ENCODE peak calls at places on chromosomes 1 and 21, in eight cellular contexts. K is astrocyte of the cerebellum, T is psoas muscle, S is sigmoid colon, N is cardiac fibroblast, L is fibroblast of lung, Z is adrenal gland, U is MM.1S. F is an unnamed sample.

GRCh38 chr1:205972491-205973168 is 29.4 kb upstream of the SLC26A9 start:
- DNase-seq in K (no peak), T (no peak), S (peak), N (no peak), L (no peak), Z (no peak), U (no peak), F (no peak)

GRCh38 chr1:103467100-103467499 is 58.4 kb upstream of the RNPC3 start:
- DNase-seq in K (no peak), T (no peak), S (no peak), N (no peak), L (no peak), Z (no peak), U (no peak), F (no peak)

GRCh38 chr1:5394111-5394510 is 598.1 kb downstream of the NPHP4 start:
- DNase-seq in K (no peak), T (no peak), S (no peak), N (no peak), L (no peak), Z (no peak), U (no peak), F (no peak)

GRCh38 chr1:12486401-12487005 is 131.5 kb downstream of the DHRS3 start:
- DNase-seq in K (peak), T (peak), S (peak), N (peak), L (no peak), Z (no peak), U (no peak), F (peak)

GRCh38 chr1:41862411-41863221 is 56.1 kb downstream of the HIVEP3 start:
- DNase-seq in K (no peak), T (no peak), S (no peak), N (peak), L (peak), Z (no peak), U (no peak), F (peak)

GRCh38 chr1:52368383-52369172 is 2.6 kb upstream of the CC2D1B start:
- DNase-seq in K (no peak), T (peak), S (no peak), N (peak), L (peak), Z (peak), U (peak), F (peak)

GRCh38 chr1:186960866-186961265 is 132.1 kb downstream of the PLA2G4A start:
- DNase-seq in K (no peak), T (no peak), S (no peak), N (peak), L (peak), Z (no peak), U (no peak), F (no peak)

GRCh38 chr1:222095606-222096475 is 354.0 kb upstream of the DUSP10 start:
- DNase-seq in K (no peak), T (no peak), S (no peak), N (no peak), L (no peak), Z (peak), U (peak), F (no peak)

GRCh38 chr1:231376875-231377549 is 38.9 kb downstream of the SPRTN start:
- DNase-seq in K (no peak), T (no peak), S (no peak), N (no peak), L (no peak), Z (no peak), U (no peak), F (no peak)

GRCh38 chr21:44466996-44467858 is 11.9 kb downstream of the LRRC3 start:
- DNase-seq in K (no peak), T (no peak), S (no peak), N (no peak), L (no peak), Z (no peak), U (no peak), F (no peak)

GRCh38 chr21:39935716-39936115 is 68.5 kb downstream of the PCP4 start:
- DNase-seq in K (no peak), T (no peak), S (no peak), N (no peak), L (no peak), Z (no peak), U (peak), F (no peak)

GRCh38 chr1:228367798-228368791 is 38.5 kb downstream of the TRIM11 start:
- DNase-seq in K (no peak), T (no peak), S (peak), N (no peak), L (no peak), Z (peak), U (no peak), F (no peak)

GRCh38 chr1:233394860-233395717 is 67.6 kb downstream of the MAP3K21 start:
- DNase-seq in K (peak), T (no peak), S (no peak), N (peak), L (peak), Z (no peak), U (peak), F (peak)

GRCh38 chr21:31872452-31873274 is at the start of gene HUNK:
- DNase-seq in K (no peak), T (peak), S (no peak), N (peak), L (peak), Z (peak), U (peak), F (peak)

GRCh38 chr1:158728510-158729225 is 8.1 kb upstream of the OR6K3 start:
- DNase-seq in K (no peak), T (no peak), S (no peak), N (no peak), L (no peak), Z (no peak), U (no peak), F (no peak)

GRCh38 chr1:177505905-177506590 is 335.3 kb downstream of the BRINP2 start:
- DNase-seq in K (no peak), T (no peak), S (no peak), N (peak), L (peak), Z (no peak), U (peak), F (peak)

GRCh38 chr1:165898837-165899236 is 71.4 kb downstream of the UCK2 start:
- DNase-seq in K (peak), T (peak), S (no peak), N (peak), L (peak), Z (no peak), U (no peak), F (peak)

GRCh38 chr1:31785947-31786290 is 21.8 kb upstream of the ADGRB2 start:
- DNase-seq in K (no peak), T (no peak), S (peak), N (no peak), L (no peak), Z (no peak), U (no peak), F (no peak)

GRCh38 chr1:111406325-111406768 is 21.2 kb downstream of the OVGP1 start:
- DNase-seq in K (peak), T (no peak), S (no peak), N (peak), L (no peak), Z (no peak), U (peak), F (no peak)

GRCh38 chr1:2803086-2803930 is 1.8 kb upstream of the TTC34 start:
- DNase-seq in K (no peak), T (peak), S (peak), N (no peak), L (no peak), Z (no peak), U (no peak), F (no peak)

GRCh38 chr1:197663178-197663953 is 111.9 kb downstream of the DENND1B start:
- DNase-seq in K (no peak), T (no peak), S (no peak), N (no peak), L (peak), Z (no peak), U (no peak), F (no peak)

GRCh38 chr1:234639968-234640367 is 30.0 kb upstream of the IRF2BP2 start:
- DNase-seq in K (no peak), T (no peak), S (no peak), N (no peak), L (no peak), Z (no peak), U (no peak), F (no peak)

GRCh38 chr1:218565333-218565732 is 220.2 kb downstream of the TGFB2 start:
- DNase-seq in K (no peak), T (no peak), S (no peak), N (no peak), L (no peak), Z (no peak), U (no peak), F (no peak)

GRCh38 chr1:238789916-238790667 is 596.3 kb upstream of the CHRM3 start:
- DNase-seq in K (no peak), T (no peak), S (no peak), N (no peak), L (no peak), Z (no peak), U (no peak), F (no peak)

GRCh38 chr1:5532811-5533210 is 459.4 kb downstream of the NPHP4 start:
- DNase-seq in K (no peak), T (no peak), S (no peak), N (no peak), L (no peak), Z (no peak), U (no peak), F (no peak)

GRCh38 chr1:72271555-72272096 is 10.7 kb downstream of the NEGR1 start:
- DNase-seq in K (no peak), T (no peak), S (no peak), N (no peak), L (no peak), Z (no peak), U (no peak), F (no peak)

GRCh38 chr1:65422241-65423203 is 2.1 kb downstream of the LEPR start:
- DNase-seq in K (peak), T (no peak), S (no peak), N (peak), L (peak), Z (no peak), U (no peak), F (peak)

GRCh38 chr1:110426854-110427253 is 19.4 kb upstream of the LAMTOR5 start:
- DNase-seq in K (no peak), T (no peak), S (no peak), N (no peak), L (no peak), Z (no peak), U (no peak), F (no peak)

GRCh38 chr1:28449904-28450303 is 55.9 kb upstream of the RCC1 start:
- DNase-seq in K (peak), T (no peak), S (no peak), N (peak), L (no peak), Z (no peak), U (peak), F (no peak)

GRCh38 chr1:93750946-93751345 is 69.3 kb upstream of the BCAR3 start:
- DNase-seq in K (no peak), T (no peak), S (no peak), N (no peak), L (no peak), Z (no peak), U (no peak), F (no peak)

GRCh38 chr1:6365047-6365446 is 28.5 kb downstream of the ACOT7 start:
- DNase-seq in K (no peak), T (no peak), S (no peak), N (no peak), L (no peak), Z (no peak), U (no peak), F (no peak)

GRCh38 chr1:178874966-178875365 is 4.1 kb upstream of the ANGPTL1 start:
- DNase-seq in K (no peak), T (no peak), S (no peak), N (no peak), L (no peak), Z (no peak), U (no peak), F (no peak)
- TF ChIP-seq CTCF in K (no peak), T (no peak), S (no peak), N (no peak), L (no peak), Z (no peak), U (no peak), F (no peak)

DNA sequence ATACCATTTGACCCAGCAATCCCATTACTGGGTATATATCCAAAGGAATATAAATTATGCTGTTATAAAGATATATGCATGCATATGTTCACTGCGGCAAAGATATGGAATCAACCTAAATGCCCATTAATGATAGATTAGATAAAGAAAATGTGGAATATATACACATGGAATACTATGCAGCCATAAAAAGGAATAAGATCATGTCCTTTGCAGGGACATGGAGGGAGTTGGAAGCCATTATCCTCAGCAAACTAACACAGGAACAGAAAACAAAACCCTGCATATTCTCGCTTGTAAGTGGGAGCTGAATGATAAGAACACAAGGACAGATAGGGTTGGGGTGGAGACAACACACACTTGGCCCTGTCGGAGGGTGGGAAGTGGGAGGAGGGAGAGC is 19.8 kb upstream of the REG4 start:
- DNase-seq in K (no peak), T (no peak), S (no peak), N (no peak), L (no peak), Z (no peak), U (no peak), F (no peak)
- H3K4me3 ChIP-seq in K (no peak), T (no peak), S (no peak), N (no peak), L (no peak), Z (no peak), U (no peak), F (no peak)

GRCh38 chr1:21704055-21704660 is 35.0 kb upstream of the RAP1GAP start:
- DNase-seq in K (no peak), T (no peak), S (no peak), N (no peak), L (no peak), Z (no peak), U (peak), F (no peak)

GRCh38 chr1:21702780-21703179 is 33.6 kb upstream of the RAP1GAP start:
- DNase-seq in K (no peak), T (no peak), S (no peak), N (no peak), L (no peak), Z (no peak), U (no peak), F (no peak)

GRCh38 chr1:21701401-21701800 is 32.2 kb upstream of the RAP1GAP start:
- DNase-seq in K (no peak), T (no peak), S (no peak), N (no peak), L (no peak), Z (no peak), U (no peak), F (no peak)

GRCh38 chr1:21705303-21705980 is 36.3 kb upstream of the RAP1GAP start:
- DNase-seq in K (no peak), T (no peak), S (no peak), N (no peak), L (no peak), Z (no peak), U (no peak), F (no peak)

GRCh38 chr1:21703318-21703963 is 34.3 kb upstream of the RAP1GAP start:
- DNase-seq in K (peak), T (no peak), S (no peak), N (peak), L (peak), Z (no peak), U (no peak), F (peak)
- TF ChIP-seq CTCF in K (peak), T (peak), S (no peak), N (peak), L (peak), Z (peak), U (peak), F (peak)

DNA sequence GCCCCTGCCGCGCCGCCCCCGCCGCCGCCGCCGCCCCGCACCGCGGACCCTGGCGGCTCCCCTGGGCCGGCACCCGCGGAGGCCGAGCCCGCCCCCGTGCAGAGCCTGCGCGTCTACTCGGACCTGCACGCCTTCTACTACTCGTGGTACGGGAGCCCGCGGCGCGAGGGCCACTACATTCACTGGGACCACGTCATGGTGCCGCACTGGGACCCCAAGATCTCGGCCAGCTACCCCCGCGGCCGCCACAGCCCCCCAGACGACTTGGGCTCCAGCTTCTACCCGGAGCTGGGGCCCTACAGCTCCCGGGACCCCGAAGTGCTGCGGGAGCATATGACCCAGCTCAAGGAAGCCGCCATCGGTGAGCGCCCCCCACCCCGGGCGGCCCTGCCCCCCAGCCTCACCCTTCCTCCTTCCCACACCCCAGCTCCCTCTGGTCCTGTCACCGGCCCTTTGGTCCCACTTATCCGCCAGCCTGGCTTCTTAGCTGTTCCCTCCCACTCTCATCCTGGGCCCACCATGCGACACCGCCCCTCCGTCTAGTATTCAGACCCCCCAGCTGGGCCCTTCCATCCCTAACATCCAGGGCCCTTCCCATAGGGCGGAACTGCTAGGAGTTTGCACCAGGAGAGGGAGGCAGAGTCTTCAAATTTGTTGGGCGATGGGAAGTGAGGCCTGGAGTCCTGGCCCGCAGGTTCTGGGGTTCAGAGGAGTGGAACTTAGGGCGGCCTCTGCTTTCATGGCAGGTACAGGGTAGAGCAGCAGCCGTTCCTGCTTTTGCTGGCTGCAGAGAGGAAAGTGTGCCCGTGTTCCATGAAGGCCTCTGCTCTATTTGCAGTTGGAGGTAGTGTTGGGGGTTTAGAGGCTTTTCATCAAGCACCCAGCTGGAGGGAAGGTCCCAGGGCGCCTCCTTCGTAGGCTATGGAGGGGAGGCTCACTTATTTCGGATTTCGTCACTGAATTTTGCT is 1.0 kb downstream of the MANEAL start:
- DNase-seq in K (no peak), T (no peak), S (no peak), N (no peak), L (no peak), Z (no peak), U (peak), F (no peak)
- H3K4me3 ChIP-seq in K (peak), T (peak), S (peak), N (no peak), L (no peak), Z (no peak), U (peak), F (peak)

GRCh38 chr1:15472595-15472994 is 3.3 kb upstream of the CELA2B start:
- DNase-seq in K (no peak), T (no peak), S (no peak), N (no peak), L (no peak), Z (no peak), U (no peak), F (no peak)

GRCh38 chr1:15479654-15480347 is 3.9 kb downstream of the CELA2B start:
- DNase-seq in K (no peak), T (no peak), S (no peak), N (no peak), L (no peak), Z (no peak), U (no peak), F (no peak)

GRCh38 chr1:15475737-15476314 is at the start of gene CELA2B:
- DNase-seq in K (no peak), T (no peak), S (no peak), N (peak), L (no peak), Z (no peak), U (no peak), F (no peak)

GRCh38 chr1:15476927-15477326 is 1.0 kb downstream of the CELA2B start:
- DNase-seq in K (no peak), T (no peak), S (no peak), N (no peak), L (no peak), Z (no peak), U (no peak), F (no peak)
- TF ChIP-seq CTCF in K (no peak), T (no peak), S (no peak), N (no peak), L (no peak), Z (no peak), U (no peak), F (no peak)

GRCh38 chr1:200873116-200873670 is 412 bp downstream of the GPR25 start:
- DNase-seq in K (no peak), T (no peak), S (peak), N (no peak), L (no peak), Z (no peak), U (no peak), F (no peak)

GRCh38 chr1:200873671-200874397 is 1.1 kb downstream of the GPR25 start:
- DNase-seq in K (no peak), T (no peak), S (peak), N (no peak), L (no peak), Z (no peak), U (no peak), F (no peak)

GRCh38 chr1:200874694-200875093 is 1.9 kb downstream of the GPR25 start:
- DNase-seq in K (no peak), T (no peak), S (peak), N (no peak), L (no peak), Z (no peak), U (no peak), F (no peak)

GRCh38 chr1:200869753-200870391 is 2.9 kb upstream of the GPR25 start:
- DNase-seq in K (no peak), T (no peak), S (peak), N (no peak), L (no peak), Z (no peak), U (no peak), F (no peak)

GRCh38 chr1:200872446-200873115 is at the start of gene GPR25:
- DNase-seq in K (no peak), T (no peak), S (peak), N (no peak), L (no peak), Z (no peak), U (no peak), F (no peak)
- H3K4me3 ChIP-seq in K (peak), T (peak), S (no peak), N (no peak), L (no peak), Z (no peak), U (no peak), F (no peak)

DNA sequence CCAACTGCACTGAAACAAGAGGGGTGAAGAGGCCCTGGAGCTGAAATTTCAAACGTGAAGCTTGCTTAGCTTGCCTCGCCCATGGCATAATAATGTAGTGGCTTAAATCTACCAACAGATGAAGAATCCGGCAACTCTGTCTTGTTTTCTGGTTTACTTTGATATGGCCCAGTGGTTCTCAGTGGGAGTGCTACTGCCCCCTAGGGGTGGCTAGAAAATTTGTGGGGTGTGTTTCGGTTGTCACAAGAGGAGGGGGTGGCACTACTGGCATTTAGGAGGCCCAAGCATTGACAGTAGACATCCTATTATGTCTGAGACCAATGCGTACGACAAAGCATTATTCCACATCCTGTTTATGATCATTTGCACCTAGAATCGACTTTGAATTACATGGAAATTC is 51.9 kb upstream of the C8B start:
- DNase-seq in K (no peak), T (no peak), S (no peak), N (peak), L (no peak), Z (no peak), U (no peak), F (no peak)
- TF ChIP-seq CTCF in K (peak), T (no peak), S (no peak), N (no peak), L (peak), Z (no peak), U (no peak), F (peak)